ENCODE peak calls at places on chromosomes 4 and X, in seven cellular contexts. D, H, J, M, Q, I and E are unnamed samples. For H3K27me3, the result is how much of the 10 kb centered on the place peaks cover.

GRCh38 chr4:158624889-158625478 is 46.7 kb downstream of the C4orf46 start:
- DNase-seq in I (peak), M (peak), H (no peak), D (no peak), Q (no peak), J (no peak), E (no peak)

GRCh38 chrX:117973175-117974075 is 143.2 kb downstream of the KLHL13 start:
- DNase-seq in M (no peak), J (no peak), H (no peak), I (no peak), D (no peak), Q (no peak), E (no peak)

GRCh38 chr4:122658818-122659295 is 38.0 kb upstream of the IL21 start:
- DNase-seq in Q (no peak), M (no peak), I (no peak), J (no peak), H (no peak), D (no peak), E (no peak)

GRCh38 chr4:48016141-48017107 is at the start of the genes CNGA1 and NIPAL1:
- DNase-seq in D (peak), I (peak), J (peak), H (peak), M (peak), Q (peak), E (peak)

GRCh38 chr4:122764808-122765189 is 32.3 kb downstream of the BBS12 start:
- DNase-seq in D (no peak), H (no peak), I (no peak), Q (no peak), M (peak), J (no peak), E (no peak)

GRCh38 chr4:55386073-55386472 is 9.7 kb upstream of the TMEM165 start:
- DNase-seq in I (peak), D (no peak), H (no peak), Q (peak), M (peak), J (no peak), E (no peak)

GRCh38 chr4:8510611-8511285 is 69.4 kb upstream of the GPR78 start:
- DNase-seq in Q (no peak), H (no peak), D (no peak), M (no peak), I (no peak), J (peak), E (no peak)

GRCh38 chrX:55488559-55489314 is 911 bp downstream of the USP51 start:
- DNase-seq in Q (peak), H (peak), M (peak), J (peak), I (no peak), D (peak), E (peak)

GRCh38 chrX:13747836-13748235 is 13.3 kb downstream of the OFD1 start:
- DNase-seq in D (peak), M (peak), Q (peak), I (peak), H (no peak), J (no peak), E (peak)

GRCh38 chrX:37786666-37787337 is 6.9 kb downstream of the CYBB start:
- DNase-seq in Q (no peak), M (no peak), I (no peak), H (no peak), J (no peak), D (no peak), E (no peak)

DNA sequence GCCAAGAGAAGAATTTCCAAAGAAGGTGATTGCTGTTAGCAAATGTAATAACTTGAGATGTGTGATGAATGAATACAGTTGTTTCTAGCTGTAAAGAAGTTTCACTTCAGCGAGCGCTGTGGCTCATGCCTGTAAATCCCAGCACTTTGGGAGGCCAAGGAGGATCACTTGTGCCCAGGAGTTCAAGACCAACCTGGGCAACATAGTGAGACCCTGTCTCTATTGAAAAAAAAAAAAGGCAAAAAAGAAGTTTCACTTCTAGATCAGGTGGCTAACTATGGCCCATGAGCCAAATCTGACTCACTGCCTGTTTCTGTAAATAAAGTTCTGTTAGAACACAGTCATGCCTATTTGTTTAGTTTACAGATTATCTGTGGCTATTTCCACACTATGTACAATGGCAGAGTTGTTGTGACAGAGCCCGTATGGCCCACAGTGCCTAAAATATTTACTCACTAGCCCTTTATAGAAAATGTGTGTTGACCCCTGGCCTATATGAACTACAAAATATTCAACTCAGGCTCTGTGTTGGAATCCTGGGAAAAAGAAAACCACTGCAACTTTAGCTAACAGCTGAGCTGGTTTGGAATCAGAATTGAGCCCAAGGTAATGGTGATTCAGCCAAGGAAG is 54.1 kb upstream of the PRPS1 start:
- DNase-seq in H (no peak), I (no peak), Q (peak), M (no peak), D (no peak), J (no peak), E (no peak)
- H3K27ac ChIP-seq in H (no peak), I (no peak), Q (peak), M (no peak), D (no peak), J (no peak), E (no peak)

GRCh38 chr4:185016946-185017797 is 1.1 kb upstream of the HELT start:
- DNase-seq in Q (no peak), H (no peak), J (no peak), I (no peak), M (no peak), D (no peak), E (no peak)

GRCh38 chr4:185011408-185011807 is 6.9 kb upstream of the HELT start:
- DNase-seq in D (no peak), I (peak), H (no peak), M (no peak), J (peak), Q (no peak), E (peak)

GRCh38 chr4:185016101-185016940 is 2.0 kb upstream of the HELT start:
- DNase-seq in D (no peak), I (no peak), Q (no peak), M (no peak), H (no peak), J (peak), E (no peak)

GRCh38 chr4:185015108-185015507 is 3.2 kb upstream of the HELT start:
- DNase-seq in M (no peak), D (no peak), I (no peak), J (no peak), Q (no peak), H (no peak), E (no peak)

GRCh38 chr4:185013715-185014114 is 4.6 kb upstream of the HELT start:
- DNase-seq in Q (no peak), M (no peak), I (no peak), D (no peak), J (no peak), H (no peak), E (no peak)
- H3K27me3 ChIP-seq in Q (half or more), M (half or more), I (under half), D (half or more), J (under half), H (under half), E (under half)

GRCh38 chr4:86876894-86877685 is 15.1 kb downstream of the C4orf36 start:
- DNase-seq in Q (no peak), M (no peak), J (no peak), H (no peak), I (no peak), D (no peak), E (no peak)

GRCh38 chr4:86879641-86880040 is 12.6 kb downstream of the C4orf36 start:
- DNase-seq in J (no peak), Q (no peak), M (no peak), H (no peak), I (no peak), D (no peak), E (no peak)

GRCh38 chr4:86878640-86879039 is 13.6 kb downstream of the C4orf36 start:
- DNase-seq in D (no peak), Q (no peak), J (no peak), I (no peak), M (no peak), H (no peak), E (no peak)
- TF ChIP-seq CTCF in D (no peak), Q (peak), J (no peak), I (peak), M (no peak), H (no peak), E (no peak)

GRCh38 chr4:183960912-183961569 is 55.9 kb downstream of the STOX2 start:
- DNase-seq in Q (no peak), H (peak), I (no peak), J (no peak), M (no peak), D (no peak), E (no peak)
- H3K27ac ChIP-seq in Q (no peak), H (no peak), I (no peak), J (no peak), M (no peak), D (no peak), E (no peak)

DNA sequence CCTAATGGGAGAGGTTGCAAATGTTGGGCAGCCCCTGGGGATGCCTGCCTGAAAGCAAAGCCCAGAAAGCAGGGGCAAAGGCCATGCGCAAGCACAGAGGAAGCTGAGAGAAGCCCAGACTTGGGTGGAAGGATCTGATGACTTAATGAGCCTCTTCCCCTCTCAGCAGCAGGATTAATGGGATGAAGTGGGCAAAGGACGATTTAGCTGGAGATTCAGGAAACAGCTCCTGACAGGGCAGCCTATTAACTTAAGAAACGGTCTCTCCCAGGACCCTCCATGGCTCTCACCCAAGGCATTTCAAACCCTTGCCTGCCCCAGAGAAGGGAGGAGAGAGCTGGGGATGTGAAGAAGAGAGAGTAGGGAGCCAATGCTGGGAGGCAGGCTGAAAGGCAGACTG is 107.4 kb downstream of the EFNB1 start:
- DNase-seq in M (no peak), D (no peak), Q (no peak), I (no peak), H (no peak), J (no peak), E (no peak)
- H3K27me3 ChIP-seq in M (under half), D (under half), Q (under half), I (under half), H (under half), J (under half), E (under half)